ENCODE peak calls at places on chromosomes 13 and 19, in four cellular contexts. One of them, this sample, is unnamed.

GRCh38 chr19:53768401-53768800 is 55.7 kb downstream of the NLRP12 start:
- DNase-seq in brain microvascular endothelial cell: no peak
- DNase-seq in NCI-H69: no peak
- DNase-seq in effector memory CD4-positive, alpha-beta T cell: no peak
- DNase-seq in this sample: no peak

GRCh38 chr19:11168568-11168967 is 13.0 kb upstream of the SPC24 start:
- DNase-seq in NCI-H69: no peak
- DNase-seq in effector memory CD4-positive, alpha-beta T cell: no peak
- DNase-seq in brain microvascular endothelial cell: peak
- DNase-seq in this sample: peak

GRCh38 chr13:113959198-113959597 is 14.7 kb downstream of the C13orf46 start:
- DNase-seq in NCI-H69: no peak
- DNase-seq in brain microvascular endothelial cell: no peak
- DNase-seq in effector memory CD4-positive, alpha-beta T cell: no peak
- DNase-seq in this sample: peak

GRCh38 chr13:32261567-32261966 is 53.6 kb downstream of the ZAR1L start:
- DNase-seq in effector memory CD4-positive, alpha-beta T cell: no peak
- DNase-seq in brain microvascular endothelial cell: peak
- DNase-seq in NCI-H69: peak
- DNase-seq in this sample: peak

GRCh38 chr19:29285878-29286277 is 72.9 kb upstream of the UQCRFS1 start:
- DNase-seq in effector memory CD4-positive, alpha-beta T cell: no peak
- DNase-seq in brain microvascular endothelial cell: no peak
- DNase-seq in NCI-H69: peak
- DNase-seq in this sample: no peak

GRCh38 chr13:109945206-109945960 is 159.0 kb upstream of the IRS2 start:
- DNase-seq in brain microvascular endothelial cell: peak
- DNase-seq in NCI-H69: no peak
- DNase-seq in effector memory CD4-positive, alpha-beta T cell: no peak
- DNase-seq in this sample: peak

GRCh38 chr13:97537110-97537509 is 103.1 kb downstream of the RAP2A start:
- DNase-seq in effector memory CD4-positive, alpha-beta T cell: no peak
- DNase-seq in NCI-H69: no peak
- DNase-seq in brain microvascular endothelial cell: no peak
- DNase-seq in this sample: no peak

GRCh38 chr19:51327066-51327985 is 14.6 kb downstream of the VSIG10L start:
- DNase-seq in effector memory CD4-positive, alpha-beta T cell: peak
- DNase-seq in brain microvascular endothelial cell: peak
- DNase-seq in NCI-H69: no peak
- DNase-seq in this sample: peak

GRCh38 chr19:48659768-48660167 is 13.0 kb downstream of the NTN5 start:
- DNase-seq in brain microvascular endothelial cell: no peak
- DNase-seq in NCI-H69: no peak
- DNase-seq in effector memory CD4-positive, alpha-beta T cell: no peak
- DNase-seq in this sample: no peak

GRCh38 chr19:30690935-30691505 is 318.8 kb downstream of the ZNF536 start:
- DNase-seq in effector memory CD4-positive, alpha-beta T cell: no peak
- DNase-seq in NCI-H69: no peak
- DNase-seq in brain microvascular endothelial cell: no peak
- DNase-seq in this sample: no peak

GRCh38 chr13:75906315-75906714 is 270.2 kb downstream of the LMO7 start:
- DNase-seq in brain microvascular endothelial cell: no peak
- DNase-seq in NCI-H69: no peak
- DNase-seq in effector memory CD4-positive, alpha-beta T cell: no peak
- DNase-seq in this sample: peak

GRCh38 chr13:112910616-112911280 is 58.3 kb upstream of the MCF2L start:
- DNase-seq in effector memory CD4-positive, alpha-beta T cell: no peak
- DNase-seq in NCI-H69: no peak
- DNase-seq in brain microvascular endothelial cell: no peak
- DNase-seq in this sample: no peak

GRCh38 chr19:45717983-45718650 is 12.6 kb downstream of the FBXO46 start:
- DNase-seq in brain microvascular endothelial cell: no peak
- DNase-seq in NCI-H69: no peak
- DNase-seq in effector memory CD4-positive, alpha-beta T cell: no peak
- DNase-seq in this sample: no peak

GRCh38 chr13:22801402-22802003 is 379.3 kb upstream of the SGCG start:
- DNase-seq in effector memory CD4-positive, alpha-beta T cell: no peak
- DNase-seq in NCI-H69: peak
- DNase-seq in brain microvascular endothelial cell: no peak
- DNase-seq in this sample: peak

GRCh38 chr13:94239135-94239534 is 240.3 kb downstream of the DCT start:
- DNase-seq in brain microvascular endothelial cell: peak
- DNase-seq in effector memory CD4-positive, alpha-beta T cell: no peak
- DNase-seq in NCI-H69: no peak
- DNase-seq in this sample: peak

GRCh38 chr19:19063183-19064097 is at the start of gene SLC25A42:
- DNase-seq in NCI-H69: peak
- DNase-seq in brain microvascular endothelial cell: peak
- DNase-seq in effector memory CD4-positive, alpha-beta T cell: peak
- DNase-seq in this sample: peak

GRCh38 chr13:31767175-31767900 is 28.0 kb downstream of the RXFP2 start:
- DNase-seq in effector memory CD4-positive, alpha-beta T cell: no peak
- DNase-seq in NCI-H69: no peak
- DNase-seq in brain microvascular endothelial cell: peak
- DNase-seq in this sample: peak

GRCh38 chr19:3343619-3344502 is 22.5 kb upstream of the NFIC start:
- DNase-seq in effector memory CD4-positive, alpha-beta T cell: peak
- DNase-seq in NCI-H69: peak
- DNase-seq in brain microvascular endothelial cell: peak
- DNase-seq in this sample: peak

GRCh38 chr13:112446347-112446861 is 70.2 kb downstream of the SPACA7 start:
- DNase-seq in effector memory CD4-positive, alpha-beta T cell: no peak
- DNase-seq in brain microvascular endothelial cell: no peak
- DNase-seq in NCI-H69: no peak
- DNase-seq in this sample: no peak

GRCh38 chr13:68048802-68049359 is 818.7 kb upstream of the PCDH9 start:
- DNase-seq in NCI-H69: no peak
- DNase-seq in effector memory CD4-positive, alpha-beta T cell: no peak
- DNase-seq in brain microvascular endothelial cell: no peak
- DNase-seq in this sample: no peak

GRCh38 chr13:100976993-100977392 is 302.4 kb upstream of the TMTC4 start:
- DNase-seq in effector memory CD4-positive, alpha-beta T cell: no peak
- DNase-seq in brain microvascular endothelial cell: no peak
- DNase-seq in NCI-H69: no peak
- DNase-seq in this sample: no peak

GRCh38 chr19:912181-913079 is 589 bp downstream of the R3HDM4 start:
- DNase-seq in NCI-H69: no peak
- DNase-seq in effector memory CD4-positive, alpha-beta T cell: peak
- DNase-seq in brain microvascular endothelial cell: no peak
- DNase-seq in this sample: no peak

GRCh38 chr13:85509512-85509911 is 289.7 kb downstream of the SLITRK6 start:
- DNase-seq in effector memory CD4-positive, alpha-beta T cell: no peak
- DNase-seq in NCI-H69: peak
- DNase-seq in brain microvascular endothelial cell: peak
- DNase-seq in this sample: no peak

This sample was measured in LHCN-M2.